ENCODE peak calls at places on chromosomes 1 and 21, in six cellular contexts. H is GM23248, N is activated gamma-delta T cell treated with Interleukin-2 at 50 U/mL for 16 hours, D is dermis microvascular lymphatic vessel endothelial cell, P is GM03348, Y is ELR. B is an unnamed sample.

GRCh38 chr1:55673416-55673815 is 458.3 kb upstream of the USP24 start:
- DNase-seq in P (no peak), H (no peak), D (no peak), Y (no peak), N (no peak), B (no peak)

GRCh38 chr1:95650631-95651030 is 416.6 kb downstream of the RWDD3 start:
- DNase-seq in P (no peak), Y (peak), N (no peak), H (peak), D (no peak), B (peak)

GRCh38 chr1:66090863-66091457 is 298.3 kb downstream of the PDE4B start:
- DNase-seq in Y (no peak), D (no peak), P (no peak), N (no peak), H (peak), B (no peak)

GRCh38 chr1:227472772-227473171 is 90.6 kb upstream of the ZNF678 start:
- DNase-seq in N (no peak), D (no peak), H (no peak), P (no peak), Y (no peak), B (no peak)

GRCh38 chr1:71285529-71285928 is 204.7 kb upstream of the ZRANB2 start:
- DNase-seq in N (no peak), Y (no peak), P (no peak), H (no peak), D (no peak), B (no peak)

GRCh38 chr1:89999208-89999607 is 4.3 kb downstream of the ZNF326 start:
- DNase-seq in Y (no peak), H (peak), N (no peak), D (no peak), P (no peak), B (no peak)

GRCh38 chr1:207808911-207809555 is 57.2 kb downstream of the CD46 start:
- DNase-seq in H (no peak), Y (no peak), N (no peak), P (no peak), D (no peak), B (no peak)

GRCh38 chr1:232570007-232570406 is 59.9 kb downstream of the SIPA1L2 start:
- DNase-seq in P (no peak), Y (no peak), H (no peak), D (peak), N (no peak), B (no peak)

GRCh38 chr21:46098303-46099141 is 610 bp downstream of the COL6A2 start:
- DNase-seq in N (no peak), P (peak), Y (peak), D (no peak), H (peak), B (no peak)

GRCh38 chr21:43697758-43698643 is 20.9 kb upstream of the PDXK start:
- DNase-seq in D (no peak), H (peak), P (no peak), Y (no peak), N (no peak), B (no peak)

GRCh38 chr1:39422604-39423003 is 68.8 kb upstream of the BMP8A start:
- DNase-seq in P (no peak), N (no peak), H (no peak), D (no peak), Y (peak), B (no peak)

GRCh38 chr1:36469163-36469562 is 5.0 kb upstream of the MRPS15 start:
- DNase-seq in N (no peak), D (no peak), H (no peak), Y (no peak), P (no peak), B (no peak)

GRCh38 chr1:88216441-88216840 is 467.6 kb upstream of the PKN2 start:
- DNase-seq in D (no peak), P (no peak), Y (no peak), N (no peak), H (no peak), B (no peak)

GRCh38 chr1:5915587-5916571 is 76.3 kb downstream of the NPHP4 start:
- DNase-seq in P (peak), H (peak), D (peak), N (no peak), Y (peak), B (peak)

GRCh38 chr1:71964188-71964587 is 318.2 kb downstream of the NEGR1 start:
- DNase-seq in N (no peak), D (no peak), Y (no peak), P (no peak), H (no peak), B (no peak)

GRCh38 chr1:230009611-230010313 is 57.3 kb upstream of the GALNT2 start:
- DNase-seq in N (no peak), H (no peak), P (no peak), Y (no peak), D (no peak), B (no peak)

GRCh38 chr1:109191377-109191776 is 22.3 kb upstream of the SARS1 start:
- DNase-seq in Y (no peak), N (no peak), D (no peak), P (peak), H (peak), B (no peak)

GRCh38 chr1:150847499-150848060 is 28.8 kb downstream of the ARNT start:
- DNase-seq in N (no peak), P (no peak), D (no peak), H (peak), Y (no peak), B (no peak)

GRCh38 chr1:43978551-43979260 is at the start of gene B4GALT2:
- DNase-seq in D (peak), Y (peak), P (peak), N (no peak), H (peak), B (peak)

GRCh38 chr1:24057171-24057570 is 54.8 kb downstream of the MYOM3 start:
- DNase-seq in Y (no peak), P (no peak), N (no peak), H (no peak), D (no peak), B (no peak)

GRCh38 chr1:92951141-92951582 is 10.1 kb downstream of the DIPK1A start:
- DNase-seq in Y (peak), P (peak), N (no peak), D (no peak), H (peak), B (no peak)

GRCh38 chr1:200992382-200993101 is 31.0 kb downstream of the KIF21B start:
- DNase-seq in D (no peak), H (no peak), N (no peak), Y (no peak), P (no peak), B (no peak)

GRCh38 chr21:17089121-17089520 is 423.7 kb upstream of the CXADR start:
- DNase-seq in D (peak), P (no peak), H (no peak), N (no peak), Y (no peak), B (no peak)

GRCh38 chr1:54671985-54672608 is 30.5 kb downstream of the MROH7 start:
- DNase-seq in N (peak), H (peak), Y (peak), D (peak), P (peak), B (peak)

GRCh38 chr1:89724369-89725015 is 91.6 kb downstream of the LRRC8C start:
- DNase-seq in N (peak), P (peak), Y (peak), D (peak), H (peak), B (no peak)

GRCh38 chr1:205748398-205749093 is 1.4 kb downstream of the NUCKS1 start:
- DNase-seq in N (no peak), H (peak), Y (peak), P (peak), D (peak), B (peak)

GRCh38 chr21:34143783-34144182 is 70.4 kb downstream of the MRPS6 start:
- DNase-seq in Y (no peak), P (no peak), H (no peak), N (no peak), D (no peak), B (no peak)

GRCh38 chr21:33767236-33767635 is 124.9 kb downstream of the ITSN1 start:
- DNase-seq in Y (peak), N (no peak), H (peak), P (peak), D (no peak), B (no peak)

GRCh38 chr1:244048566-244049141 is 2.4 kb upstream of the ZBTB18 start:
- DNase-seq in H (no peak), N (no peak), D (no peak), P (no peak), Y (no peak), B (no peak)

GRCh38 chr1:151492120-151492519 is 19.1 kb upstream of the CGN start:
- DNase-seq in Y (no peak), D (no peak), H (no peak), P (no peak), N (no peak), B (no peak)

B was measured in BE2C.